ENCODE peak calls at places on chromosomes 2 and 18, in nine cellular contexts. One of them, this sample, is unnamed.

GRCh38 chr2:237448171-237448570 is 34.2 kb upstream of the COL6A3 start:
- DNase-seq in neural progenitor cell: no peak
- DNase-seq in thoracic aorta: no peak
- DNase-seq in WERI-Rb-1: no peak
- DNase-seq in AG04450: no peak
- DNase-seq in foreskin keratinocyte: no peak
- DNase-seq in aorta: no peak
- DNase-seq in endodermal cell: no peak
- DNase-seq in astrocyte: no peak
- DNase-seq in this sample: no peak

GRCh38 chr2:101699939-101700442 is 2.5 kb downstream of the MAP4K4 start:
- DNase-seq in neural progenitor cell: no peak
- DNase-seq in thoracic aorta: no peak
- DNase-seq in WERI-Rb-1: no peak
- DNase-seq in AG04450: no peak
- DNase-seq in foreskin keratinocyte: no peak
- DNase-seq in aorta: no peak
- DNase-seq in endodermal cell: no peak
- DNase-seq in astrocyte: no peak
- DNase-seq in this sample: no peak

GRCh38 chr18:47881752-47882455 is 48.6 kb downstream of the SMAD2 start:
- DNase-seq in neural progenitor cell: no peak
- DNase-seq in thoracic aorta: no peak
- DNase-seq in WERI-Rb-1: no peak
- DNase-seq in AG04450: peak; percentile 11
- DNase-seq in foreskin keratinocyte: peak; percentile 78
- DNase-seq in aorta: no peak
- DNase-seq in endodermal cell: no peak
- DNase-seq in astrocyte: peak; percentile 68
- DNase-seq in this sample: no peak

GRCh38 chr2:48715956-48716355 is 39.6 kb downstream of the LHCGR start:
- DNase-seq in neural progenitor cell: no peak
- DNase-seq in thoracic aorta: no peak
- DNase-seq in WERI-Rb-1: no peak
- DNase-seq in AG04450: peak; percentile 61
- DNase-seq in foreskin keratinocyte: no peak
- DNase-seq in aorta: no peak
- DNase-seq in endodermal cell: no peak
- DNase-seq in astrocyte: no peak
- DNase-seq in this sample: no peak

GRCh38 chr2:2840101-2840531 is 509.0 kb upstream of the MYT1L start:
- DNase-seq in neural progenitor cell: no peak
- DNase-seq in thoracic aorta: no peak
- DNase-seq in WERI-Rb-1: no peak
- DNase-seq in AG04450: no peak
- DNase-seq in foreskin keratinocyte: no peak
- DNase-seq in aorta: no peak
- DNase-seq in endodermal cell: peak; percentile 22
- DNase-seq in astrocyte: no peak
- DNase-seq in this sample: no peak

GRCh38 chr2:65350714-65351113 is 81.7 kb downstream of the SPRED2 start:
- DNase-seq in neural progenitor cell: peak; percentile 39
- DNase-seq in thoracic aorta: no peak
- DNase-seq in WERI-Rb-1: no peak
- DNase-seq in AG04450: no peak
- DNase-seq in foreskin keratinocyte: no peak
- DNase-seq in aorta: no peak
- DNase-seq in endodermal cell: peak; percentile 73
- DNase-seq in astrocyte: no peak
- DNase-seq in this sample: no peak

GRCh38 chr2:23381084-23381483 is 3.9 kb upstream of the KLHL29 start:
- DNase-seq in neural progenitor cell: no peak
- DNase-seq in thoracic aorta: peak; percentile 49
- DNase-seq in WERI-Rb-1: no peak
- DNase-seq in AG04450: no peak
- DNase-seq in foreskin keratinocyte: peak; percentile 92
- DNase-seq in aorta: peak; percentile 83
- DNase-seq in endodermal cell: no peak
- DNase-seq in astrocyte: peak; percentile 75
- DNase-seq in this sample: peak; percentile 79

GRCh38 chr18:28181616-28182015 is 4.7 kb upstream of the CDH2 start:
- DNase-seq in neural progenitor cell: no peak
- DNase-seq in thoracic aorta: no peak
- DNase-seq in WERI-Rb-1: no peak
- DNase-seq in AG04450: no peak
- DNase-seq in foreskin keratinocyte: no peak
- DNase-seq in aorta: no peak
- DNase-seq in endodermal cell: no peak
- DNase-seq in astrocyte: no peak
- DNase-seq in this sample: no peak

GRCh38 chr2:138329591-138329990 is 172.0 kb upstream of the SPOPL start:
- DNase-seq in neural progenitor cell: peak; percentile 56
- DNase-seq in thoracic aorta: no peak
- DNase-seq in WERI-Rb-1: no peak
- DNase-seq in AG04450: no peak
- DNase-seq in foreskin keratinocyte: no peak
- DNase-seq in aorta: no peak
- DNase-seq in endodermal cell: no peak
- DNase-seq in astrocyte: no peak
- DNase-seq in this sample: no peak

GRCh38 chr2:232377841-232378734 is 463 bp upstream of the ALPP start:
- DNase-seq in neural progenitor cell: no peak
- DNase-seq in thoracic aorta: no peak
- DNase-seq in WERI-Rb-1: no peak
- DNase-seq in AG04450: no peak
- DNase-seq in foreskin keratinocyte: peak; percentile 15
- DNase-seq in aorta: peak; percentile 48
- DNase-seq in endodermal cell: no peak
- DNase-seq in astrocyte: no peak
- DNase-seq in this sample: no peak

GRCh38 chr2:110101911-110102774 is 13.5 kb downstream of the MALL start:
- DNase-seq in neural progenitor cell: no peak
- DNase-seq in thoracic aorta: no peak
- DNase-seq in WERI-Rb-1: no peak
- DNase-seq in AG04450: no peak
- DNase-seq in foreskin keratinocyte: peak; percentile 62
- DNase-seq in aorta: peak; percentile 72
- DNase-seq in endodermal cell: no peak
- DNase-seq in astrocyte: peak; percentile 74
- DNase-seq in this sample: no peak

GRCh38 chr2:226414313-226414712 is 385.3 kb downstream of the IRS1 start:
- DNase-seq in neural progenitor cell: no peak
- DNase-seq in thoracic aorta: no peak
- DNase-seq in WERI-Rb-1: no peak
- DNase-seq in AG04450: no peak
- DNase-seq in foreskin keratinocyte: no peak
- DNase-seq in aorta: no peak
- DNase-seq in endodermal cell: no peak
- DNase-seq in astrocyte: no peak
- DNase-seq in this sample: no peak

GRCh38 chr18:49473721-49474120 is 13.3 kb upstream of the DYM start:
- DNase-seq in neural progenitor cell: no peak
- DNase-seq in thoracic aorta: no peak
- DNase-seq in WERI-Rb-1: peak; percentile 65
- DNase-seq in AG04450: no peak
- DNase-seq in foreskin keratinocyte: no peak
- DNase-seq in aorta: no peak
- DNase-seq in endodermal cell: no peak
- DNase-seq in astrocyte: no peak
- DNase-seq in this sample: no peak

GRCh38 chr18:7809978-7810377 is 242.9 kb downstream of the PTPRM start:
- DNase-seq in neural progenitor cell: no peak
- DNase-seq in thoracic aorta: no peak
- DNase-seq in WERI-Rb-1: no peak
- DNase-seq in AG04450: no peak
- DNase-seq in foreskin keratinocyte: no peak
- DNase-seq in aorta: no peak
- DNase-seq in endodermal cell: peak; percentile 60
- DNase-seq in astrocyte: no peak
- DNase-seq in this sample: no peak

DNA sequence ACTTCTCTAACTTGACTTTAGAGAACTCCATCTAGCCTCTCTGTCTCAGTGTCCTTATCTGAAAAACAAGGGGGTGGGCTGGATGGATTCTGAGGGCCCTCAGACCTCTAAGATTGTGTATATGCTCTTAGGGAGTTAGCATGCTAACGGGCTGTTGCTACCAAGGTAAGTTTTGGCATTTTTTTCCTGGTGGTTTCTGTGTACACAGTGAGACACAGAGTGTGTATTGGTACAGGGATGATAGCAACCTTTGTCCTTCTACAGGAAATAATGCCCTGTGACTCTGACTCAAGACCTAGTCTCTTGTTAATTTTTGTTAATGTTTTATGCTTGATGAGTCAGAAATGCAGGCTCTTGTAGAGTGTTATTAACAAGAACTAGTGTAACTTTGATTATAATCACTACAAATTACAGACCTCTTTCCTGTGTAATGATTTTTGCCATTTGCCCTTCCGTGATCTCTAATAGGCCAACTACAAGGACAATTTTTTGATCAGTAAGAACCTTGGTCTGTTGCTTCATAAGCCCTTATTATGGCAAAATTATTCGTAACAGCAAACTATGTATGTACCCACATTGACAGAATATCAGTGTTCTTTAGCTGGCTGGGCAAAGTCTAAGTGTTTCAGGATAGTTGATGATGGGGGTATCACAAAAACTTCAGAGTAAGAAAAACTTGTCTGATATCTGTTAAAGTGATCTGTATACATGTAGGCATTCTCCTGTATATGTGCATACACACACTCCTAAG is 89.7 kb downstream of the SPTBN1 start:
- DNase-seq in neural progenitor cell: no peak
- DNase-seq in thoracic aorta: no peak
- DNase-seq in WERI-Rb-1: no peak
- DNase-seq in AG04450: no peak
- DNase-seq in foreskin keratinocyte: peak; percentile 87
- DNase-seq in aorta: no peak
- DNase-seq in endodermal cell: no peak
- DNase-seq in astrocyte: peak; percentile 57
- DNase-seq in this sample: no peak
- H3K27ac ChIP-seq in neural progenitor cell: no peak overlapping the region
- H3K27ac ChIP-seq in thoracic aorta: no peak overlapping the region
- H3K27ac ChIP-seq in WERI-Rb-1: no peak overlapping the region
- H3K27ac ChIP-seq in AG04450: no peak overlapping the region
- H3K27ac ChIP-seq in foreskin keratinocyte: peak overlapping the region; percentile 91
- H3K27ac ChIP-seq in aorta: no peak overlapping the region
- H3K27ac ChIP-seq in endodermal cell: no peak overlapping the region
- H3K27ac ChIP-seq in astrocyte: no peak overlapping the region
- H3K27ac ChIP-seq in this sample: no peak overlapping the region

DNA sequence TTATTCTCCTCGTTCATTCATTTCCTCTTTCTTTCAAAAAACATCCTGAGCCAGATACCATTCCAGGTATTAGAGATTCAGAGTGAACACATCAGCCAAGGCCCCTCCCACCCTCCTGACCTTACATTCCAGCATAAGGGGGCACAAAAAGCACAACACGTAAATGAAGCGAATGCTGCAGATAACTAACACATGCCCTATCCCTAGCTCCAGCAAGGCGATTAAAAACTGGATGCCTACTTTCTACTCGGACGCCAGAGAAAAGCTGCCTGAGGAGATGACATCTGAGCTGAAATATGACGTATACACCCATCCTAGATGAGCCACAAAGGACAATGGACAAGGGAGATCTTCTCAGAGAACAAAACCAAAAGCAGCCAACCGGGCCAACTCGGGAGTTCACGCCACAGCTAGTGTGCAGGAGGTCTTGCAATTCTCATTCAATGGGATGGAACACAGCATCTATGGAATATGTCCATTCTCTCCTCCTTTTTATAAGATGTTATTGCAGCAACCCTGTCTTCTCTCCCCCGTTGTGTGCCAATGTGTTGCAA is 33.5 kb downstream of the FEZ2 start:
- DNase-seq in neural progenitor cell: no peak
- DNase-seq in thoracic aorta: no peak
- DNase-seq in WERI-Rb-1: no peak
- DNase-seq in AG04450: no peak
- DNase-seq in foreskin keratinocyte: no peak
- DNase-seq in aorta: no peak
- DNase-seq in endodermal cell: no peak
- DNase-seq in astrocyte: no peak
- DNase-seq in this sample: no peak
- H3K27ac ChIP-seq in neural progenitor cell: no peak overlapping the region
- H3K27ac ChIP-seq in thoracic aorta: no peak overlapping the region
- H3K27ac ChIP-seq in WERI-Rb-1: no peak overlapping the region
- H3K27ac ChIP-seq in AG04450: no peak overlapping the region
- H3K27ac ChIP-seq in foreskin keratinocyte: no peak overlapping the region
- H3K27ac ChIP-seq in aorta: no peak overlapping the region
- H3K27ac ChIP-seq in endodermal cell: no peak overlapping the region
- H3K27ac ChIP-seq in astrocyte: peak overlapping the region; percentile 6
- H3K27ac ChIP-seq in this sample: no peak overlapping the region

DNA sequence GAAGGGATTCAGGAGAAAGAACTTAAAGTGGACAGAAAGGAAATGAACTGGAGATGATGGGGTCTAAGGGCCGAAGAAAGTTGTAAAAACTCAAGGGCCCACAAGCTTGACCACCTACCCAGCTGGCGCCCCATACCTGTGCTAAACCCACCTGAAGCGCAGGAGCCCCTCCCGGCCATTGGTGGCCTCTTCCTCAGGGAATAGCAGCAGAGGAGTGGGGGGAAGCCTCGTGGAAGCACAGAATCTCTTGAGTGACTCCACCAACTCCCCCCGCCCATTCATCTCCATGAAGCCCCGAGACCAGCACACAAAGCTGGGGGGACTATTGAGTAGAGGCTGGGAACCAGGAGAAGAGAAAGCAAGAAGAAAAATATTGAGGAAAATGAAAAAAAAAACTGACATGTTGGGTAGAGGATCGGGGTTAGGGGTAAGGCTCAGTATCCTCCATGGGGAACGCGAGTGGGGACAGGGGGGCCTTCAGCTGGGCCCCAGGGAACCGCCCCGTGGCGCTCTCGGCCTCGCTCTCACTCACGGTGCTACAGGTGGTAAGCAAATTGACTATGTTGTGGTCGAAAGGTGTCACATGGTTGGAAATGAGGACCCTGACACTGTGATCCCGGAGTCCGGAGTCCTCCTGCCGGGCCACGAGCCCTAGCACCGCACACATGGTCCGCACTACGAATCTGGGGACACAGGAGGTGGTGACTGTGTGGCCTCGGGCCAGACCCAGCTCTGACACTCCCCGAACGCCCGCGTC is 728 bp downstream of the AUP1 start:
- DNase-seq in neural progenitor cell: no peak
- DNase-seq in thoracic aorta: no peak
- DNase-seq in WERI-Rb-1: no peak
- DNase-seq in AG04450: no peak
- DNase-seq in foreskin keratinocyte: no peak
- DNase-seq in aorta: no peak
- DNase-seq in endodermal cell: no peak
- DNase-seq in astrocyte: no peak
- DNase-seq in this sample: no peak
- H3K27ac ChIP-seq in neural progenitor cell: peak overlapping the region; percentile 17
- H3K27ac ChIP-seq in thoracic aorta: peak overlapping the region; percentile 81
- H3K27ac ChIP-seq in WERI-Rb-1: peak overlapping the region; percentile 86
- H3K27ac ChIP-seq in AG04450: peak overlapping the region; percentile 77
- H3K27ac ChIP-seq in foreskin keratinocyte: peak overlapping the region; percentile 66
- H3K27ac ChIP-seq in aorta: no peak overlapping the region
- H3K27ac ChIP-seq in endodermal cell: peak overlapping the region; percentile 45
- H3K27ac ChIP-seq in astrocyte: peak overlapping the region; percentile 82
- H3K27ac ChIP-seq in this sample: peak overlapping the region; percentile 86

DNA sequence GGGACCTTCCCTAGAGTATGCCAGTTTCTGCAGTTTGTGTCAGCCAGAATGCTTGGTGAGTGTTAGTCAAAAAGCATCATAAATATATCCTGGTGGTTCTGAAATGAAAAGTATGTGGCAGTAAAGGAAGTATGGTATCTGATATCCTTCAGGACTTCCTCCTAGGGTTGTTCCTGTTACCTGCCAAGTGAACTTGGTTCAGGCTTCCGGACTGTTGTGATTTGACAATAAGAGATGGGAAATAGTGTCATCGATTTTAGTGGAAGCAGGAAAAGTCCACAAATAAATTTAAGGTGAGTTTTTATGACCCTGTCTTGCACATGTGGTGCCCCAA is 2.0 kb downstream of the TANC1 start:
- DNase-seq in neural progenitor cell: no peak
- DNase-seq in thoracic aorta: no peak
- DNase-seq in WERI-Rb-1: no peak
- DNase-seq in AG04450: no peak
- DNase-seq in foreskin keratinocyte: no peak
- DNase-seq in aorta: no peak
- DNase-seq in endodermal cell: no peak
- DNase-seq in astrocyte: no peak
- DNase-seq in this sample: no peak
- H3K27ac ChIP-seq in neural progenitor cell: no peak overlapping the region
- H3K27ac ChIP-seq in thoracic aorta: peak overlapping the region; percentile 90
- H3K27ac ChIP-seq in WERI-Rb-1: peak overlapping the region; percentile 94
- H3K27ac ChIP-seq in AG04450: no peak overlapping the region
- H3K27ac ChIP-seq in foreskin keratinocyte: peak overlapping the region; percentile 80
- H3K27ac ChIP-seq in aorta: peak overlapping the region; percentile 24
- H3K27ac ChIP-seq in endodermal cell: no peak overlapping the region
- H3K27ac ChIP-seq in astrocyte: no peak overlapping the region
- H3K27ac ChIP-seq in this sample: peak overlapping the region; percentile 90